ENCODE peak calls at places on chromosome 17, in six cellular contexts. U is pancreas, J is left ventricle myocardium inferior, P is psoas muscle, O is neuronal stem cell, M is Panc1. C is an unnamed sample.

GRCh38 chr17:80878876-80879722 is 112.5 kb upstream of the CHMP6 start:
- DNase-seq in J (peak), M (no peak), P (no peak), O (no peak), U (no peak), C (no peak)

GRCh38 chr17:31528291-31528874 is 136.9 kb downstream of the RAB11FIP4 start:
- DNase-seq in J (no peak), U (peak), O (no peak), M (no peak), P (no peak), C (no peak)

GRCh38 chr17:8846768-8847211 is 20.7 kb downstream of the PIK3R6 start:
- DNase-seq in M (no peak), P (no peak), U (no peak), J (no peak), O (peak), C (no peak)

GRCh38 chr17:75570034-75570676 is 17.4 kb upstream of the MYO15B start:
- DNase-seq in O (no peak), M (no peak), J (no peak), U (no peak), P (no peak), C (no peak)

GRCh38 chr17:42676424-42677011 is at the start of gene PLEKHH3:
- DNase-seq in P (no peak), M (no peak), O (no peak), J (no peak), U (no peak), C (no peak)

GRCh38 chr17:77734371-77735050 is 224.0 kb upstream of the TNRC6C start:
- DNase-seq in U (no peak), M (no peak), P (peak), J (peak), O (no peak), C (no peak)

GRCh38 chr17:77496831-77497577 is 356.2 kb downstream of the SEC14L1 start:
- DNase-seq in M (no peak), U (no peak), O (no peak), J (peak), P (no peak), C (no peak)

GRCh38 chr17:48052956-48053757 is 5.0 kb downstream of the NFE2L1 start:
- DNase-seq in U (peak), P (peak), M (no peak), J (peak), O (no peak), C (no peak)

GRCh38 chr17:58415371-58416055 is 1.8 kb downstream of the RNF43 start:
- DNase-seq in P (no peak), M (no peak), J (peak), O (no peak), U (peak), C (no peak)

GRCh38 chr17:37640016-37640415 is 3.2 kb downstream of the DDX52 start:
- DNase-seq in U (no peak), P (no peak), J (no peak), M (no peak), O (no peak), C (no peak)

GRCh38 chr17:565506-565905 is 149.1 kb downstream of the VPS53 start:
- DNase-seq in J (no peak), M (no peak), P (no peak), U (no peak), O (no peak), C (no peak)

GRCh38 chr17:15341385-15341849 is at the start of gene TEKT3:
- DNase-seq in M (no peak), J (peak), P (peak), O (peak), U (peak), C (no peak)

GRCh38 chr17:58755577-58756245 is at the start of gene PPM1E:
- DNase-seq in M (no peak), P (peak), O (peak), U (peak), J (peak), C (no peak)

GRCh38 chr17:67210915-67211314 is 34.1 kb downstream of the HELZ start:
- DNase-seq in O (no peak), J (no peak), P (no peak), M (no peak), U (no peak), C (no peak)

GRCh38 chr17:77606146-77606864 is 352.2 kb upstream of the TNRC6C start:
- DNase-seq in M (no peak), U (no peak), P (no peak), J (no peak), O (no peak), C (no peak)

GRCh38 chr17:35605753-35606152 is 18.6 kb downstream of the AP2B1 start:
- DNase-seq in U (no peak), J (no peak), M (no peak), O (no peak), P (no peak), C (no peak)

GRCh38 chr17:32732296-32732642 is 144.7 kb downstream of the MYO1D start:
- DNase-seq in U (no peak), J (no peak), P (no peak), M (no peak), O (no peak), C (no peak)
- H3K27ac ChIP-seq in U (no peak), J (no peak), P (no peak), M (no peak), O (no peak), C (no peak)

GRCh38 chr17:62650587-62650986 is 23.1 kb downstream of the MRC2 start:
- DNase-seq in J (no peak), M (no peak), P (no peak), O (no peak), U (no peak), C (no peak)

GRCh38 chr17:62652251-62653001 is 25.0 kb downstream of the MRC2 start:
- DNase-seq in M (no peak), O (peak), P (peak), J (peak), U (peak), C (no peak)

GRCh38 chr17:62648954-62649294 is 21.5 kb downstream of the MRC2 start:
- DNase-seq in P (no peak), O (no peak), M (no peak), J (no peak), U (no peak), C (no peak)

GRCh38 chr17:62648247-62648953 is 20.9 kb downstream of the MRC2 start:
- DNase-seq in P (no peak), O (no peak), U (no peak), J (peak), M (no peak), C (no peak)

DNA sequence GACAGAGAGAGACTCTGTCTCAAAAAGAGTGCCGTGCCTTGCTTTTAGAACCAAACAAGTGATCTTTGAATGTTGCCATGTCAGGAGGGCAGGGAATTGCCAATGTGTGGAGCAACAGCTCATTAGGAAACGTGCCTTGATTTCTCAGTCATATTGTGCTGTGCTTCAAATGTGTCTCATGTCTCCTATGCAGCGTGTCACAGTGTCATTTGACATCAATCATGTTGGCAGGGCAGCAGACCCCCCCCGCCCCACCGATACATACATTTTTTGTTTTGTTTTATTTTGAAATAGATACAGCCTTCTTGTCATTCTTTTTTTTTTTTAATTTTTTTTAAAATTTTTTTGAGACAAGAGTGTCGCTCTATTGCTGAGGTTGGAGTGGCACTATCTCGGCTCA is 22.1 kb downstream of the MRC2 start:
- DNase-seq in P (no peak), U (no peak), J (no peak), O (no peak), M (no peak), C (no peak)
- H3K27ac ChIP-seq in P (no peak), U (no peak), J (peak), O (no peak), M (no peak), C (no peak)

DNA sequence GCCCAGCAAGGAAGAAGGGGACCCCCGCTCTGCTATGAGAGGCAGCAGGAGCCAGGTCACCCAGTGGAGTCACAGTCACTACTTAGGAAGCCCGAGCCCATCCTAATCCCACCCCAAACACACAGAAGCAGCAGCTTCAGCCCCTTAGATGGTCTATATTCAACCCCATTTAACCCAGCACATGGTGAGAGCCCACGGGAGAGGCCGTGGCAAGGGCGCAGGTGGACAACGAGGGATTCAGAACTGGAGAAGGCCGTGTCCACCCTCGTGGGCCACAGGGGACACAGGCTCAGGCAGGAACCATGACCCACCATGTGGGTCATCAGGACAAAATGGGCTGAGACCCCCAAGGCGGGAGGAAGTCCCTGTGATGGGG is 1.6 kb upstream of the TRPV3 start:
- DNase-seq in P (no peak), U (no peak), M (no peak), O (no peak), J (no peak), C (no peak)
- H3K27ac ChIP-seq in P (no peak), U (no peak), M (no peak), O (no peak), J (no peak), C (peak)

GRCh38 chr17:12730421-12730820 is 58.9 kb upstream of the ARHGAP44 start:
- DNase-seq in U (no peak), M (no peak), O (no peak), P (no peak), J (no peak), C (no peak)
- H3K27ac ChIP-seq in U (peak), M (no peak), O (no peak), P (no peak), J (peak), C (peak)